ENCODE peak calls at places on chromosomes 3 and 15, in five cellular contexts. C is fibroblast of mammary gland; A is stomach; Z is choroid plexus epithelial cell; J is CD4-positive, alpha-beta T cell. L is an unnamed sample.

GRCh38 chr15:81118361-81118760 is 15.7 kb upstream of the CFAP161 start:
- DNase-seq in J (no peak), Z (no peak), A (no peak), C (no peak), L (no peak)

GRCh38 chr3:124992041-124992440 is 57.5 kb upstream of the MUC13 start:
- DNase-seq in Z (no peak), C (no peak), A (no peak), J (no peak), L (no peak)

GRCh38 chr15:84721381-84721780 is 5.4 kb upstream of the SEC11A start:
- DNase-seq in A (no peak), Z (no peak), J (peak; percentile 9), C (no peak), L (no peak)

GRCh38 chr3:117695321-117695720 is 985.7 kb downstream of the TUSC7 start:
- DNase-seq in C (peak; percentile 73), J (no peak), Z (peak; percentile 41), A (no peak), L (no peak)

GRCh38 chr3:114527036-114527644 is 233.3 kb downstream of the TIGIT start:
- DNase-seq in Z (peak; percentile 58), C (peak; percentile 44), A (no peak), J (no peak), L (no peak)

GRCh38 chr15:36831915-36832310 is 252.5 kb downstream of the CDIN1 start:
- DNase-seq in Z (peak; percentile 47), A (peak; percentile 32), J (no peak), C (no peak), L (no peak)

GRCh38 chr3:14438929-14439328 is 36.5 kb downstream of the SLC6A6 start:
- DNase-seq in A (no peak), Z (no peak), C (no peak), J (no peak), L (no peak)

GRCh38 chr3:2714856-2715255 is 395.3 kb downstream of the IL5RA start:
- DNase-seq in C (no peak), A (no peak), Z (no peak), J (no peak), L (no peak)

GRCh38 chr3:81910244-81910852 is 148.9 kb upstream of the GBE1 start:
- DNase-seq in Z (peak; percentile 62), C (peak; percentile 41), J (no peak), A (no peak), L (peak; percentile 3)

DNA sequence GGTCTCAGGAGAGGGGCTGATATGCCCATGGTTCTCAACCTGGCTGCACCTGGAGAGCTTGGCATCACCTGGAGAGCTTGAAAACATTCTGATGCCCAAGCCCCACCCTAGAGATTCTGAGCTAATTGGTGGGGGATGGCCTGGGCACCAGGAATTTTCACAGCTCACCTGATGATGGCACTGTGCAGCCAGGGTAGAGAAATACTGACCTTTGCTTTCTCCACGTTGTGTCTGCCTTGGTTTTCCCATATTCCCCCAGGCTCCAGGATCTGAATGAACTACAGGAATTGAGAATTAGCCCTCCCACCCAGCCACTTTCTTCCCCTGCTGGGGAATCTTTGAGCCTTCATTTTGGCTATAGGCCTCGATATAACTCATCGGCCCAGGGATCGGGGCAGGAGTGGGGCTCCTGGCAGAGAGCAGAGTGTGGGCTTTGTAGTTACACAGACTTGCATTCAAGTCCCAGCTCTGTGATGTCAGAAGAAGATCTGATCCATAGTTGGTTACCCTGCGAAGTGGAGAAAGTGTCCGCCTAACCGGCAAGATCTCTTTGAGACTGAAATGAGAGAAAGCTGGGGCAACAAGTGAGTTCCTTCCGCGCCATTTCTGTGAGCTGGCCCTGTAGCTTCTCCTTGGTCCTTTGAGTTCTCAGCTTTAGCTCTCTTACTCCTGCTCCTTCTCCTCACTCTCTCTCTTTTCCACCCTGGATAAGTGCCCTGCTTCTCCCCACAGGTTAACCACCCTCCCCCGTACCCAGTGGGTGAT is 33.1 kb upstream of the UBE2Q2 start:
- DNase-seq in A (peak; percentile 34), J (no peak), C (peak; percentile 49), Z (peak; percentile 47), L (no peak)
- TF ChIP-seq CTCF in A (no peak), J (no peak), C (peak; percentile 44), Z (peak; percentile 61), L (peak; percentile 40)

GRCh38 chr15:26260517-26261133 is 397.5 kb upstream of the ATP10A start:
- DNase-seq in C (peak; percentile 27), J (peak; percentile 6), Z (peak; percentile 3), A (no peak), L (peak; percentile 50)
- TF ChIP-seq CTCF in C (peak; percentile 67), J (peak; percentile 53), Z (peak; percentile 46), A (no peak), L (peak; percentile 89)

DNA sequence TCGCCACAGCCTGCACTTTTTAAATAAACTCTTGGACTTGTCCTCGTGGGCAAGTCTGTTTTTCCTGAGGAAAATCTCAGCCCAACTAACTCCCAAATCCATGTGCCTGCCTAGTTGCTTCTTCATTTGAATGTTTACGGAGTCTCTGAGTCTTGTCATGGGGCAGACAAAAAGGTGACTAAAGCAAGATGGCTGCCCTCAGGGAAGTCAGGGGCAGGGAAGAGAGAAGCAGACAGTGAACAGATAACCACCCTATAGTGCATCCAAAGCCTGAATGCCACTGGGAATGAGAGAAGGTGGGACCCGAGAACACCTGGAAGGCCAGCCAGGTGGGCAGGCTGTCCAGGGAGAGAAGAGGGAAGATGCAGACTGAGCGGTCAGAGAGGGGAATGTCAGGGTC is 21.4 kb downstream of the CCDC12 start:
- DNase-seq in J (no peak), Z (no peak), A (no peak), C (no peak), L (no peak)
- TF ChIP-seq CTCF in J (no peak), Z (no peak), A (no peak), C (no peak), L (no peak)

DNA sequence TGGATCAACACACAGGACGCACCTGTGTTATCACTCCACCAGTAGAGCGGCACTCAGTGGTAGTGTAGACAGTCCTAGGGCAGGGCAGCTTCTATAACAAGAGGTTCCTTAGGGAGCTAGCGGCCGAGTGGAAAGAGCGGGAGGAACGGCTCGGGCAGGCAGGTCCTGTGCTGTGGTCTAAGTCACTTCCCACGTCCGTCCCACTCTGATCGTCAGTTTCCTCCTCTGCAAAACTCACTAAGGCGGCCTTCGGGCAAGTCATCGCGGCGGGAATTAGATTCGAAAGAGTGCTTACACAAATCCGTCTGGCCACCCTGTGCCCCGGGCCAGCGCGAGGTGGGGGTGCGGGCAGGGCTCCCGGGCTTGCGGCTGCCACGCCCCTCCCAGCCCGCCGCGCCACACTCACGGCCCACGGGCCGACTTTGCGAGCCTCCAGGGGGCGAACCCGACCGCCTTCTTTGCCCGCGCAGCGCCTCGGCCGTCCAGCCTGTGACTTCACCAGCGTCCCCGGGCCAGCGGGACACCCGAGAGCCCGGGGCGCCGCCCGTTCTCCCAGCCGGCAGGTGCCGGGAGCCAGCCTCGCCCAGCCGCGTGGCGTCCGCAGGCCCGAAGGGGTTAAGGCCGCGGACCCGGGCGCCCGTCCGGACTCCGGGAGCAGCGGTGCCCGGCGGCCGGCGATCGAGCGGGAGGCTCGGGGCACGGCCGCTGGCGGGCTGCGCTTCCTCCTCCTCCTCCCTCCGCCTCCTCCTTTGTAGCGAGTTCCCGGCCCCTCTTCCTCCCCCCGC is 426 bp upstream of the CORO2B start:
- DNase-seq in Z (peak; percentile 57), J (no peak), C (peak; percentile 63), A (peak; percentile 48), L (peak; percentile 74)
- TF ChIP-seq CTCF in Z (peak; percentile 52), J (no peak), C (peak; percentile 25), A (no peak), L (peak; percentile 55)

GRCh38 chr3:151697496-151697895 is 36.2 kb upstream of the AADACL2 start:
- DNase-seq in A (no peak), C (no peak), Z (peak; percentile 77), J (no peak), L (no peak)
- TF ChIP-seq CTCF in A (no peak), C (no peak), Z (no peak), J (no peak), L (no peak)

GRCh38 chr15:29377141-29377540 is 107.5 kb upstream of the NSMCE3 start:
- DNase-seq in Z (no peak), C (no peak), J (no peak), A (no peak), L (no peak)

GRCh38 chr15:29379647-29380046 is 110.0 kb upstream of the NSMCE3 start:
- DNase-seq in A (no peak), J (no peak), C (no peak), Z (no peak), L (no peak)

DNA sequence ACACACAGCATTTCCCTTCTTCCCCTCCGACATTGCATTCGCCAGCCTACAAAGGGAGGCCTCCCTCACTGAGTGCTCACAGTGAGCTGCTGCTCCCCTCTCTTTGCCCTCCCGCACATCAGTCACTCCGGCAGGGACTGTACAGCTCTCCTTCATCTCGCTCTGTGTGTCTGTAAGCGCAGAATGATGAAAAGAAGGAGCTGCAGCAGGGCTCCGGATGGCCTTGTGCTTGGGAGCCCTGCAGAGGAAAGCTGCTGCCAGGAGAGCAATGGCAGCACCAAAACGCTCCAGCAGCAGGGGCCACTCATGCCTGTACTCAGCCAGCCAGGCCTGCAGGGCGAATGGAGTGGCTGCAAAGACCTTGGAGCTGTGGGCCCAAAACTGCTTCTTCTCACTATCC is 107.0 kb upstream of the NSMCE3 start:
- DNase-seq in A (no peak), Z (no peak), C (no peak), J (no peak), L (no peak)
- TF ChIP-seq CTCF in A (no peak), Z (no peak), C (no peak), J (no peak), L (no peak)

GRCh38 chr3:112115161-112115739 is 17.8 kb downstream of the GCSAM start:
- DNase-seq in Z (no peak), C (no peak), A (no peak), J (no peak), L (no peak)

GRCh38 chr3:112109313-112109712 is 23.1 kb downstream of the C3orf52 start:
- DNase-seq in A (no peak), C (no peak), Z (peak; percentile 37), J (no peak), L (no peak)

GRCh38 chr3:112115806-112116383 is 17.2 kb downstream of the GCSAM start:
- DNase-seq in A (no peak), Z (no peak), C (no peak), J (no peak), L (no peak)

GRCh38 chr3:112114558-112115160 is 18.4 kb downstream of the GCSAM start:
- DNase-seq in J (no peak), C (no peak), Z (no peak), A (no peak), L (no peak)

GRCh38 chr3:112111785-112112402 is 21.2 kb downstream of the GCSAM start:
- DNase-seq in Z (peak; percentile 91), C (peak; percentile 75), A (peak; percentile 59), J (peak; percentile 48), L (peak; percentile 46)
- TF ChIP-seq CTCF in Z (peak; percentile 90), C (peak; percentile 87), A (no peak), J (peak; percentile 91), L (peak; percentile 86)

GRCh38 chr3:115899535-115899934 is 276.2 kb downstream of the GAP43 start:
- DNase-seq in C (no peak), A (no peak), Z (no peak), J (no peak), L (no peak)
- TF ChIP-seq CTCF in C (no peak), A (no peak), Z (no peak), J (no peak), L (no peak)

GRCh38 chr3:133892546-133893231 is 3.0 kb downstream of the RAB6B start:
- DNase-seq in A (no peak), J (no peak), C (no peak), Z (no peak), L (no peak)

GRCh38 chr3:133896002-133896761 is 500 bp upstream of the RAB6B start:
- DNase-seq in C (no peak), J (no peak), Z (peak; percentile 9), A (no peak), L (no peak)

GRCh38 chr3:133895208-133896001 is at the start of gene RAB6B:
- DNase-seq in C (peak; percentile 15), J (no peak), Z (peak; percentile 44), A (no peak), L (peak; percentile 45)

GRCh38 chr3:133893683-133894333 is 1.9 kb downstream of the RAB6B start:
- DNase-seq in A (no peak), C (no peak), Z (no peak), J (no peak), L (no peak)

GRCh38 chr3:133894334-133895207 is 1.1 kb downstream of the RAB6B start:
- DNase-seq in C (no peak), J (no peak), Z (no peak), A (no peak), L (no peak)
- TF ChIP-seq CTCF in C (no peak), J (no peak), Z (no peak), A (no peak), L (no peak)

L was measured in neural crest cell.